ENCODE peak calls at places on chromosomes 7 and 10, in seven cellular contexts. V, T, S, X, M, A and U are unnamed samples.

GRCh38 chr7:77335581-77335980 is 80.6 kb downstream of the GSAP start:
- DNase-seq in V (no peak), T (no peak), S (no peak), X (no peak), M (no peak), A (no peak), U (no peak)

GRCh38 chr7:158103378-158103777 is 484.2 kb downstream of the PTPRN2 start:
- DNase-seq in V (no peak), T (no peak), S (no peak), X (no peak), M (peak), A (no peak), U (no peak)

GRCh38 chr10:47165711-47166404 is 134.1 kb upstream of the GDF10 start:
- DNase-seq in V (no peak), T (peak), S (no peak), X (peak), M (no peak), A (no peak), U (peak)

GRCh38 chr10:112963835-112964234 is 13.8 kb downstream of the TCF7L2 start:
- DNase-seq in V (no peak), T (peak), S (no peak), X (no peak), M (peak), A (no peak), U (no peak)

GRCh38 chr10:6498771-6499170 is 81.3 kb downstream of the PRKCQ start:
- DNase-seq in V (no peak), T (no peak), S (no peak), X (no peak), M (no peak), A (no peak), U (no peak)

GRCh38 chr7:102216573-102217314 is 69.9 kb upstream of the SH2B2 start:
- DNase-seq in V (no peak), T (no peak), S (no peak), X (no peak), M (no peak), A (no peak), U (no peak)

GRCh38 chr10:122344741-122345258 is 29.7 kb upstream of the PLEKHA1 start:
- DNase-seq in V (no peak), T (no peak), S (no peak), X (no peak), M (peak), A (no peak), U (no peak)

GRCh38 chr7:42876182-42877068 is 35.4 kb downstream of the C7orf25 start:
- DNase-seq in V (peak), T (peak), S (peak), X (no peak), M (peak), A (peak), U (no peak)

GRCh38 chr10:130994845-130995244 is 316.7 kb downstream of the TCERG1L start:
- DNase-seq in V (no peak), T (no peak), S (no peak), X (no peak), M (no peak), A (no peak), U (no peak)

GRCh38 chr7:87507446-87507845 is 32.0 kb upstream of the ABCB4 start:
- DNase-seq in V (no peak), T (no peak), S (no peak), X (no peak), M (peak), A (no peak), U (no peak)

GRCh38 chr7:105399043-105399725 is 10.5 kb upstream of the SRPK2 start:
- DNase-seq in V (no peak), T (no peak), S (no peak), X (no peak), M (no peak), A (no peak), U (no peak)

GRCh38 chr7:2821842-2822507 is 22.1 kb downstream of the GNA12 start:
- DNase-seq in V (peak), T (peak), S (peak), X (no peak), M (peak), A (peak), U (no peak)

GRCh38 chr10:12873172-12873571 is 128.3 kb downstream of the CCDC3 start:
- DNase-seq in V (peak), T (no peak), S (no peak), X (no peak), M (no peak), A (no peak), U (no peak)

GRCh38 chr7:155471728-155472127 is 13.8 kb downstream of the EN2 start:
- DNase-seq in V (no peak), T (peak), S (no peak), X (no peak), M (peak), A (no peak), U (no peak)

GRCh38 chr10:12448729-12449391 is 99.5 kb downstream of the CAMK1D start:
- DNase-seq in V (no peak), T (no peak), S (peak), X (no peak), M (no peak), A (peak), U (no peak)

GRCh38 chr10:121639416-121639815 is 41.2 kb upstream of the FGFR2 start:
- DNase-seq in V (no peak), T (no peak), S (no peak), X (no peak), M (no peak), A (no peak), U (no peak)

GRCh38 chr10:113403900-113404299 is 149.0 kb upstream of the HABP2 start:
- DNase-seq in V (no peak), T (no peak), S (no peak), X (no peak), M (no peak), A (no peak), U (no peak)

GRCh38 chr7:18684899-18685298 is 189.3 kb downstream of the HDAC9 start:
- DNase-seq in V (no peak), T (no peak), S (no peak), X (no peak), M (no peak), A (no peak), U (no peak)

GRCh38 chr10:113169853-113170455 is 219.9 kb downstream of the TCF7L2 start:
- DNase-seq in V (no peak), T (no peak), S (no peak), X (no peak), M (no peak), A (peak), U (no peak)

GRCh38 chr7:158702196-158702595 is 2.4 kb downstream of the NCAPG2 start:
- DNase-seq in V (no peak), T (no peak), S (no peak), X (no peak), M (no peak), A (no peak), U (no peak)

GRCh38 chr7:51175992-51176388 is 140.6 kb downstream of the COBL start:
- DNase-seq in V (no peak), T (no peak), S (no peak), X (no peak), M (no peak), A (no peak), U (no peak)

GRCh38 chr10:86645111-86645445 is 9.3 kb upstream of the OPN4 start:
- DNase-seq in V (no peak), T (peak), S (no peak), X (no peak), M (peak), A (peak), U (no peak)

GRCh38 chr7:51064688-51065087 is 251.9 kb downstream of the COBL start:
- DNase-seq in V (no peak), T (no peak), S (no peak), X (no peak), M (no peak), A (no peak), U (no peak)

GRCh38 chr7:155764432-155764798 is 47.8 kb downstream of the SHH start:
- DNase-seq in V (no peak), T (no peak), S (no peak), X (no peak), M (no peak), A (peak), U (no peak)

GRCh38 chr7:30028749-30029635 is 780 bp downstream of the PLEKHA8 start:
- DNase-seq in V (no peak), T (peak), S (peak), X (peak), M (peak), A (peak), U (peak)

GRCh38 chr10:16597656-16598055 is 76.0 kb upstream of the C1QL3 start:
- DNase-seq in V (no peak), T (no peak), S (no peak), X (no peak), M (no peak), A (no peak), U (no peak)

GRCh38 chr10:60848126-60848525 is 69.8 kb downstream of the CDK1 start:
- DNase-seq in V (no peak), T (no peak), S (no peak), X (no peak), M (no peak), A (no peak), U (no peak)
- TF ChIP-seq CTCF in V (no peak), T (no peak), S (no peak), X (peak), M (no peak), A (no peak), U (no peak)

DNA sequence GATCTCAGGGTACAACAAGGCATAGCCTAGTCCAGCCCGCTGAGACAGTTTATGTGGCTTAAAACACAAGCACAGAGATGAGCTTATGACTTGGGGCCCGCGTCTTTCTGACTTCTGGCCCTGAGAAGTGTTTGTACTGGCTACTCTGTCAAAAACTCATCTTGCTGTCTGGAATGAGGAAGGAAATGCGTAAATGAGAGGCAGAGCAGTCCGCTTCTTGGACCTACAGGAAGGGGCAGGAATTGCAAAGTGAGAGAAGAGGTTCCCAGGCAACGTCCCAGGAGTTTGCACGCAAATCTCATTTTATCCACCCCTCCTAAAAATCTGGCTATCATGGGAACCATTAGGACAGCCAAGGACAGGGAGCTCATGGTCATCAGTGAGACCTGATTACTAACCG is 5.5 kb downstream of the ANXA11 start:
- DNase-seq in V (no peak), T (no peak), S (no peak), X (no peak), M (peak), A (no peak), U (peak)
- TF ChIP-seq CTCF in V (no peak), T (no peak), S (no peak), X (peak), M (peak), A (no peak), U (peak)

DNA sequence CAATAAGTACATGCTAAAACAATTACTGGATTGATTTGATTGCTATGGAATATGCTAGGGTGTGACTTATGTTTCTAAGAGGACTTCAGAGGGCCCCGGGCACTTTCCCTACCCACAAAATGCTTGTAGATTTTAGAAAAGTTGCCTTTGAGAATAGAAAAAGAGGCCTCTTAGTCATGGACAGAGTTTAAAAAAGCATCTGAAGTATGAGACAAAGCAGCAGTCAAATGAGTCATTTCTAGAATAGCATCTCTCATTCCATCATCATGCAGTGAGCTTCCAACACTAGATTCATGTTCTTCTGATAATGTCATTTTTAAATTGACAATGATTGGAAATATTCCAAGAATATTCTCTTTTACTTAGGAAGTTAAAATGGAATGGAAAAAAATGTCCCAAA is 675.1 kb upstream of the PCDH15 start:
- DNase-seq in V (no peak), T (no peak), S (no peak), X (no peak), M (no peak), A (no peak), U (no peak)
- TF ChIP-seq CTCF in V (no peak), T (no peak), S (no peak), X (no peak), M (no peak), A (no peak), U (no peak)

GRCh38 chr10:77864151-77864851 is 62.3 kb downstream of the DLG5 start:
- DNase-seq in V (no peak), T (no peak), S (no peak), X (no peak), M (no peak), A (no peak), U (no peak)

GRCh38 chr10:77865585-77866324 is 60.8 kb downstream of the DLG5 start:
- DNase-seq in V (no peak), T (no peak), S (no peak), X (no peak), M (no peak), A (no peak), U (no peak)

GRCh38 chr10:77859865-77860282 is 66.7 kb downstream of the DLG5 start:
- DNase-seq in V (no peak), T (no peak), S (no peak), X (no peak), M (no peak), A (no peak), U (no peak)

GRCh38 chr10:77863446-77863845 is 63.1 kb downstream of the DLG5 start:
- DNase-seq in V (no peak), T (no peak), S (no peak), X (no peak), M (no peak), A (no peak), U (no peak)

DNA sequence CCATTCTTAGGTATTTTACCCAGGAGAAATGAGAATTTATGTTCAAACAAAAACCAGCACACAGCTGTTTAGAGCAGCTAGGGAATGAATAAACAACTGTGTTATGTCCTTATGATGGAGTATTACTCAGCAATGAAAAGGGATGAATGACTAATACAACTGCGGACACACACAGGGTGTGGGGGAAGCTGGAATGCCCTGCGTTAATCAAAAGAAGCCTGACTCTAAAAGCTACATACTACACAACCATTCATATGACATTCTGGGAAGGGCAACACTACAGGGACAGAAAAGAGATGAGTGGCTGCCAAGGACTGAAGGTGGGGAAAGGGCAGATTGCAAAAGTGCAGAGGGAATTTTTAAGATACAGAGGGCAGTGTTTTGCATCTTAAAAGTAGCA is 64.0 kb downstream of the DLG5 start:
- DNase-seq in V (no peak), T (no peak), S (no peak), X (no peak), M (no peak), A (no peak), U (no peak)
- TF ChIP-seq CTCF in V (no peak), T (no peak), S (no peak), X (no peak), M (no peak), A (no peak), U (no peak)

DNA sequence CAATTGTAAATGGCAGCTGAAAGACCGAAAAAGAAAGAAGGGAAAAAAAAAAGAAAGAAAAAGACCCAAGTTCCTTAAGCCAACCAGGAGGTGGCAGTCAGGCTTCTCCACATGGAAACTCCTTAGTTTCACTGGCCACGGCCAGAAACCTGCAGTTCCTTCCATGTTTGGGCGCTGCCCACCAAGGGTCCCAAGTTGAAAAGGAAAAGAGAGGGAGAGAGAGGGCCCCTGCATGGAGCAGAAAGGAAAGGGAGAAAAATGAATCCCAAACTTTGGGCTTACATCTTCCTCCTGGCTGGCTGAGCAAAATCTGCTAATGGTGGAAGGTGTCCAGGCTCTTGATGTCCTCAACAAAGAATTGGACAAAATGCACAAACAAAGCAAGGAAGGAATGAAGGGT is 31.8 kb upstream of the ABCA13 start:
- DNase-seq in V (no peak), T (no peak), S (no peak), X (no peak), M (peak), A (no peak), U (no peak)
- TF ChIP-seq CTCF in V (peak), T (no peak), S (no peak), X (no peak), M (peak), A (no peak), U (no peak)

DNA sequence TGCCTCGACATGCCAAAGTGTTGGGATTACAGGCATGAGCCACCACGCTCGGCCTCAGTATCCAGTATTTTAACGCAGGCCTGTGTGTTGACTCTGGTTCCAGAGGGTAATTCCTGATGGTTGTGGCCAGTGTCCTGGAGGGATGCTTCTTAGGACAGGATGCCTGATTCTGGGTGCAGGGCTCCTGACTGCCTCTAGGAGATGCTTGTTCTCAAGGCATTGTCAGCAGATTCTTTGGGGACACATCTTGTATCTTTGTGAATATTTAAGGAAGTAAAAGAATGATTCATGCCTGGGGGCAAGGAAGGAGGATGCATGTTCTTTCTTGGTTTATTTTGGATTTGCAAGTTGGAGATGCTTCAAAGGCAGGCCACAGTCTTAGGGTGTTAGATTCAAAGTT is 2.2 kb downstream of the ZDHHC4 start:
- DNase-seq in V (no peak), T (no peak), S (no peak), X (no peak), M (peak), A (no peak), U (no peak)
- TF ChIP-seq CTCF in V (no peak), T (no peak), S (no peak), X (no peak), M (peak), A (peak), U (no peak)

GRCh38 chr7:100034871-100035510 is 14.6 kb upstream of the ZSCAN21 start:
- DNase-seq in V (no peak), T (no peak), S (no peak), X (no peak), M (no peak), A (no peak), U (no peak)

GRCh38 chr7:100035865-100036264 is 13.7 kb upstream of the ZSCAN21 start:
- DNase-seq in V (no peak), T (no peak), S (no peak), X (no peak), M (no peak), A (no peak), U (no peak)

GRCh38 chr7:100040575-100040974 is 9.0 kb upstream of the ZSCAN21 start:
- DNase-seq in V (no peak), T (no peak), S (no peak), X (no peak), M (no peak), A (no peak), U (no peak)

GRCh38 chr7:100033526-100033925 is 16.0 kb upstream of the ZSCAN21 start:
- DNase-seq in V (no peak), T (no peak), S (no peak), X (no peak), M (no peak), A (no peak), U (no peak)

GRCh38 chr7:100038326-100038725 is 11.2 kb upstream of the ZSCAN21 start:
- DNase-seq in V (no peak), T (no peak), S (no peak), X (no peak), M (no peak), A (no peak), U (no peak)
- TF ChIP-seq CTCF in V (no peak), T (no peak), S (no peak), X (no peak), M (no peak), A (no peak), U (no peak)

GRCh38 chr10:73803680-73804286 is 7.6 kb downstream of the NDST2 start:
- DNase-seq in V (no peak), T (no peak), S (no peak), X (no peak), M (no peak), A (peak), U (no peak)

GRCh38 chr10:73801253-73801590 is 10.2 kb downstream of the NDST2 start:
- DNase-seq in V (no peak), T (no peak), S (no peak), X (no peak), M (no peak), A (no peak), U (no peak)

GRCh38 chr10:73799899-73800559 is 11.4 kb downstream of the NDST2 start:
- DNase-seq in V (no peak), T (no peak), S (no peak), X (no peak), M (no peak), A (no peak), U (no peak)

GRCh38 chr10:73800560-73801252 is 10.7 kb downstream of the NDST2 start:
- DNase-seq in V (no peak), T (no peak), S (no peak), X (peak), M (no peak), A (no peak), U (no peak)

GRCh38 chr10:73802276-73802991 is 9.0 kb downstream of the NDST2 start:
- DNase-seq in V (no peak), T (no peak), S (no peak), X (peak), M (peak), A (no peak), U (no peak)
- TF ChIP-seq CTCF in V (no peak), T (no peak), S (no peak), X (no peak), M (no peak), A (no peak), U (no peak)

GRCh38 chr7:4725014-4725951 is 43.2 kb downstream of the FOXK1 start:
- DNase-seq in V (peak), T (peak), S (peak), X (peak), M (peak), A (peak), U (peak)
- TF ChIP-seq CTCF in V (no peak), T (no peak), S (no peak), X (no peak), M (no peak), A (no peak), U (no peak)